ENCODE peak calls at places on chromosomes 3 and 15, in eight cellular contexts. B is pancreas, M is fibroblast of the aortic adventitia, L is MM.1S, O is A673, Q is epithelial cell of esophagus, F is astrocyte of the spinal cord, J is epithelial cell of proximal tubule. Y is an unnamed sample.

GRCh38 chr3:153295906-153296305 is 133.9 kb downstream of the RAP2B start:
- DNase-seq in L (no peak), B (no peak), O (no peak), M (peak; percentile 75), J (no peak), Q (no peak), F (peak; percentile 39), Y (peak; percentile 76)

GRCh38 chr3:190345878-190346277 is 23.6 kb upstream of the CLDN1 start:
- DNase-seq in J (no peak), M (no peak), O (no peak), B (no peak), Q (peak; percentile 55), L (no peak), F (no peak), Y (no peak)

GRCh38 chr3:132318451-132318850 is 1.2 kb downstream of the ACP3 start:
- DNase-seq in M (no peak), J (no peak), Q (peak; percentile 71), F (peak; percentile 9), B (no peak), L (no peak), O (no peak), Y (peak; percentile 38)

GRCh38 chr3:33439421-33440327 is 531 bp downstream of the UBP1 start:
- DNase-seq in B (peak; percentile 63), M (peak; percentile 33), Q (peak; percentile 58), L (peak; percentile 59), O (peak; percentile 64), J (no peak), F (peak; percentile 37), Y (peak; percentile 42)

GRCh38 chr3:120682095-120682681 is at the start of gene HGD:
- DNase-seq in B (peak; percentile 57), Q (peak; percentile 50), L (no peak), J (peak; percentile 98), O (no peak), M (no peak), F (no peak), Y (peak; percentile 20)

GRCh38 chr3:50347187-50347813 is 1.8 kb upstream of the ZMYND10 start:
- DNase-seq in J (no peak), L (peak; percentile 78), Q (peak; percentile 73), M (peak; percentile 75), F (peak; percentile 72), B (peak; percentile 84), O (peak; percentile 68), Y (peak; percentile 81)

GRCh38 chr3:52774066-52774713 is 3.2 kb upstream of the ITIH1 start:
- DNase-seq in M (no peak), F (no peak), O (no peak), J (no peak), B (no peak), Q (no peak), L (no peak), Y (no peak)

GRCh38 chr3:168862466-168862865 is 766.7 kb upstream of the GOLIM4 start:
- DNase-seq in L (no peak), B (no peak), Q (no peak), M (no peak), J (peak; percentile 61), O (no peak), F (no peak), Y (no peak)

GRCh38 chr15:75061272-75061671 is 37.9 kb downstream of the PPCDC start:
- DNase-seq in M (no peak), B (peak; percentile 1), Q (no peak), F (peak; percentile 72), O (no peak), J (no peak), L (peak; percentile 87), Y (peak; percentile 67)

GRCh38 chr3:59326246-59327024 is 276.6 kb upstream of the CFAP20DC start:
- DNase-seq in B (no peak), F (no peak), O (no peak), L (no peak), J (no peak), Q (peak; percentile 89), M (no peak), Y (no peak)

GRCh38 chr3:151428386-151428785 is 32.5 kb downstream of the IGSF10 start:
- DNase-seq in M (no peak), Q (no peak), L (no peak), O (peak; percentile 19), J (no peak), B (no peak), F (no peak), Y (no peak)

GRCh38 chr3:151421956-151422355 is 37.4 kb upstream of the P2RY12 start:
- DNase-seq in M (no peak), O (peak; percentile 45), J (no peak), F (no peak), L (no peak), B (no peak), Q (no peak), Y (no peak)

GRCh38 chr3:151423091-151423490 is 37.8 kb downstream of the IGSF10 start:
- DNase-seq in M (no peak), L (no peak), Q (no peak), B (no peak), O (no peak), F (no peak), J (no peak), Y (no peak)

GRCh38 chr3:151425640-151426336 is 35.1 kb downstream of the IGSF10 start:
- DNase-seq in M (no peak), Q (no peak), F (no peak), L (no peak), B (no peak), J (no peak), O (peak; percentile 90), Y (peak; percentile 24)

DNA sequence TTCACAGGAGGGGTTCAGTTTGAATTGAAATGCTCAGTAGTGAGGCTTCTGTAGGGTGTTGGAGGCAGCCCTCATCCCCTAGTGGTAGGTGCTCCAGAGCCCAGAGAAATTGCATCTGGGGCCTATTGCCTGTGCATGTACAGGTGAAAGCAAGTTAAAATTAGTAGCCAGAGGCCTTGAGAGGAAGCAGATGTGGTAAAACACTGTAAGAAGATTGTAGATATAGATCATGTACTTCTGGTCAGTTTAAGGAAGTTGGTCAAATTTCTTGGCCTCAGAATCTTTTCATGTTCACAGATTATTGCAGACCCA is 34.6 kb downstream of the IGSF10 start:
- DNase-seq in F (no peak), B (no peak), M (no peak), Q (no peak), O (no peak), J (no peak), L (peak; percentile 63), Y (no peak)
- TF ChIP-seq CTCF in F (no peak), B (no peak), M (no peak), Q (peak; percentile 2), O (peak; percentile 47), J (peak; percentile 32), L (peak; percentile 38), Y (peak; percentile 41)

GRCh38 chr3:172676208-172676920 is 34.5 kb downstream of the NCEH1 start:
- DNase-seq in O (no peak), B (no peak), Q (no peak), J (no peak), F (no peak), L (no peak), M (no peak), Y (no peak)
- H3K4me3 ChIP-seq in O (no peak overlapping the region), B (no peak overlapping the region), Q (no peak overlapping the region), J (no peak overlapping the region), F (no peak overlapping the region), L (no peak overlapping the region), M (no peak overlapping the region), Y (no peak overlapping the region)

DNA sequence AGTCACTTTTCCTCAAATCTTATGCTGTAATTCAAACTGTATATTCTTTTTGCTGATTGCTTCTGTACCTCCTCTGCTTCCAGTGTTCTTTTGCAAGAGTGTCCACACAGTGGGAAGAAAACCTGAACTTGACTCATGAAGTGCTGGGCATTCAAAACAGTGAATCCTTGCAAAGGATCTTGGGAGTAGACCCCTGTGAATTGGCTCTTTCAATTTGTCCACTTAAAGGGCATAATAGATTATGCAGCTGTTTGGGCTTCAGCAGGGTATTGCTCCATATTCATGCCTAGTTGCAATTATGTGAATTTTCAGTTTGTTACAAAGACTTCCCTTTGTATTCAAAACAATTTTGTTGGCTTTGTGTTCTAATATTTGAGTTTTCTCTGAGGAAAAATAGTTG is 11.4 kb downstream of the ZFAND6 start:
- DNase-seq in Q (peak; percentile 27), F (peak; percentile 43), B (no peak), J (no peak), M (peak; percentile 56), L (no peak), O (peak; percentile 62), Y (peak; percentile 66)
- TF ChIP-seq CTCF in Q (no peak), F (no peak), B (no peak), J (no peak), M (no peak), L (no peak), O (no peak), Y (no peak)

GRCh38 chr3:56706629-56707028 is 23.6 kb upstream of the TASOR start:
- DNase-seq in B (no peak), M (no peak), J (no peak), L (no peak), F (no peak), O (no peak), Q (no peak), Y (no peak)
- H3K4me3 ChIP-seq in B (no peak overlapping the region), M (no peak overlapping the region), J (no peak overlapping the region), L (no peak overlapping the region), F (no peak overlapping the region), O (no peak overlapping the region), Q (no peak overlapping the region), Y (no peak overlapping the region)

GRCh38 chr15:44584162-44584749 is 47.3 kb downstream of the EIF3J start:
- DNase-seq in Q (peak; percentile 65), O (peak; percentile 79), F (peak; percentile 8), L (peak; percentile 61), J (no peak), M (peak; percentile 13), B (peak; percentile 56), Y (peak; percentile 37)
- TF ChIP-seq CTCF in Q (peak; percentile 72), O (peak; percentile 81), F (peak; percentile 55), L (peak; percentile 74), J (peak; percentile 70), M (peak; percentile 26), B (no peak), Y (peak; percentile 49)

DNA sequence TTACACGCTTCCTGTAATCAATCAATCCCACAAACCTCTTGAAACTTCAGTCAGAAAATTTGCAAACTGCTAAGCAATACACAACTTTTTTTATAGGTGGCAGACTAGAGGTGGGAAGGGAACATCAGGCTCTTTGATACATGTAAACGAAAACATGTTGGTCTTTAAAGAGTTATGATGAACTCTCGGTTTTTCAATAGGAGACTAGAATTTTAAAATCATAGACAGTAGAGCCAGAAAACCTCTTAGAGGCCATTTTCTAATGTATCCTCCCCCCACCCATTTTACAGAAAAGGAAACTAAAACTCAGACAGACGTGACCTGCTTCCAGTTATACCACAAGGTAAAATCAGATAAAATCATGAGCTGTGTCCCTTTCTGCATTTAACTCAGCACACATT is 179.1 kb upstream of the LPP start:
- DNase-seq in Q (no peak), O (peak; percentile 11), M (no peak), L (no peak), B (no peak), J (no peak), F (no peak), Y (no peak)
- H3K4me3 ChIP-seq in Q (no peak overlapping the region), O (no peak overlapping the region), M (no peak overlapping the region), L (no peak overlapping the region), B (no peak overlapping the region), J (no peak overlapping the region), F (no peak overlapping the region), Y (no peak overlapping the region)